ENCODE peak calls at places on chromosomes 4 and X, in seven cellular contexts. B, Z, V, M, X, L and U are unnamed samples.

GRCh38 chr4:77358315-77358928 is 201.4 kb downstream of the CCNG2 start:
- DNase-seq in Z (peak; percentile 40), X (peak; percentile 35), M (peak; percentile 26), B (peak; percentile 29), L (peak; percentile 0), V (peak; percentile 14), U (peak; percentile 36)

GRCh38 chr4:186068581-186069402 is at the start of gene TLR3:
- DNase-seq in M (peak; percentile 48), Z (no peak), X (no peak), L (no peak), B (no peak), V (no peak), U (no peak)

GRCh38 chr4:7998447-7998846 is 58.8 kb upstream of the AFAP1 start:
- DNase-seq in V (no peak), M (no peak), L (no peak), Z (no peak), B (no peak), X (no peak), U (no peak)

GRCh38 chr4:140049024-140049923 is 104.7 kb downstream of the MAML3 start:
- DNase-seq in M (peak; percentile 60), B (peak; percentile 58), L (peak; percentile 81), Z (peak; percentile 16), V (peak; percentile 77), X (peak; percentile 26), U (peak; percentile 21)

GRCh38 chr4:102227388-102227787 is 117.9 kb downstream of the SLC39A8 start:
- DNase-seq in X (no peak), M (no peak), B (no peak), L (no peak), V (no peak), Z (no peak), U (no peak)

GRCh38 chr4:11632488-11632887 is 203.8 kb upstream of the HS3ST1 start:
- DNase-seq in M (no peak), B (no peak), Z (no peak), X (peak; percentile 66), L (no peak), V (no peak), U (no peak)

GRCh38 chr4:21304061-21304541 is 603.8 kb downstream of the PACRGL start:
- DNase-seq in X (no peak), Z (no peak), B (no peak), M (no peak), L (no peak), V (peak; percentile 40), U (no peak)

GRCh38 chr4:139738846-139739613 is 73.4 kb downstream of the MGST2 start:
- DNase-seq in B (no peak), M (no peak), V (no peak), X (no peak), Z (no peak), L (no peak), U (no peak)

GRCh38 chrX:118271770-118272169 is 74.1 kb upstream of the WDR44 start:
- DNase-seq in B (no peak), V (no peak), X (no peak), M (peak; percentile 2), L (no peak), Z (no peak), U (no peak)

GRCh38 chr4:138875886-138876608 is 139.5 kb upstream of the NOCT start:
- DNase-seq in V (no peak), L (no peak), Z (no peak), B (no peak), X (no peak), M (peak; percentile 81), U (no peak)

GRCh38 chr4:3270141-3270611 is 21.2 kb downstream of the MSANTD1 start:
- DNase-seq in L (peak; percentile 66), B (no peak), M (no peak), V (no peak), X (no peak), Z (no peak), U (no peak)

GRCh38 chrX:135974279-135974856 is 580 bp upstream of the MMGT1 start:
- DNase-seq in L (peak; percentile 67), X (peak; percentile 58), Z (peak; percentile 84), M (peak; percentile 77), B (peak; percentile 59), V (peak; percentile 86), U (peak; percentile 85)

GRCh38 chr4:80361329-80361900 is 25.9 kb downstream of the CFAP299 start:
- DNase-seq in B (no peak), M (peak; percentile 21), V (no peak), X (no peak), Z (peak; percentile 20), L (peak; percentile 0), U (no peak)

GRCh38 chr4:38149472-38149871 is 189.3 kb downstream of the PTTG2 start:
- DNase-seq in X (no peak), B (no peak), V (no peak), M (no peak), L (no peak), Z (no peak), U (no peak)

GRCh38 chrX:113315927-113316326 is 475.3 kb upstream of the AMOT start:
- DNase-seq in L (no peak), V (no peak), M (no peak), X (no peak), Z (no peak), B (no peak), U (no peak)

GRCh38 chrX:124018031-124018430 is 56.5 kb downstream of the STAG2 start:
- DNase-seq in L (no peak), X (no peak), Z (no peak), V (no peak), B (no peak), M (no peak), U (no peak)